ENCODE peak calls at places on chromosome 22, in nine cellular contexts. One of them, this sample, is unnamed.

GRCh38 chr22:50035976-50036375 is 22.1 kb downstream of the TTLL8 start:
- DNase-seq in H1: no peak
- DNase-seq in ovary: no peak
- DNase-seq in transverse colon: no peak
- DNase-seq in esophagus muscularis mucosa: no peak
- DNase-seq in A549: no peak
- DNase-seq in sigmoid colon: peak; percentile 59
- DNase-seq in tibial nerve: no peak
- DNase-seq in stomach: no peak
- DNase-seq in this sample: peak; percentile 70

GRCh38 chr22:42305967-42306366 is 35.5 kb upstream of the TCF20 start:
- DNase-seq in H1: no peak
- DNase-seq in ovary: no peak
- DNase-seq in transverse colon: no peak
- DNase-seq in esophagus muscularis mucosa: no peak
- DNase-seq in A549: no peak
- DNase-seq in sigmoid colon: no peak
- DNase-seq in tibial nerve: no peak
- DNase-seq in stomach: no peak
- DNase-seq in this sample: peak; percentile 58

GRCh38 chr22:45534339-45535192 is 31.9 kb downstream of the FBLN1 start:
- DNase-seq in H1: no peak
- DNase-seq in ovary: peak; percentile 57
- DNase-seq in transverse colon: no peak
- DNase-seq in esophagus muscularis mucosa: no peak
- DNase-seq in A549: no peak
- DNase-seq in sigmoid colon: peak; percentile 82
- DNase-seq in tibial nerve: no peak
- DNase-seq in stomach: no peak
- DNase-seq in this sample: no peak

GRCh38 chr22:25134028-25134427 is 65.6 kb upstream of the CRYBB3 start:
- DNase-seq in H1: no peak
- DNase-seq in ovary: no peak
- DNase-seq in transverse colon: peak; percentile 63
- DNase-seq in esophagus muscularis mucosa: no peak
- DNase-seq in A549: no peak
- DNase-seq in sigmoid colon: peak; percentile 68
- DNase-seq in tibial nerve: no peak
- DNase-seq in stomach: peak; percentile 83
- DNase-seq in this sample: no peak

GRCh38 chr22:32534252-32535215 is 59.9 kb downstream of the FBXO7 start:
- DNase-seq in H1: no peak
- DNase-seq in ovary: no peak
- DNase-seq in transverse colon: peak; percentile 39
- DNase-seq in esophagus muscularis mucosa: no peak
- DNase-seq in A549: no peak
- DNase-seq in sigmoid colon: peak; percentile 69
- DNase-seq in tibial nerve: no peak
- DNase-seq in stomach: peak; percentile 34
- DNase-seq in this sample: no peak

GRCh38 chr22:19962909-19963806 is 21.5 kb upstream of the TXNRD2 start:
- DNase-seq in H1: peak; percentile 74
- DNase-seq in ovary: no peak
- DNase-seq in transverse colon: peak; percentile 93
- DNase-seq in esophagus muscularis mucosa: no peak
- DNase-seq in A549: no peak
- DNase-seq in sigmoid colon: no peak
- DNase-seq in tibial nerve: no peak
- DNase-seq in stomach: peak; percentile 95
- DNase-seq in this sample: no peak

GRCh38 chr22:24495365-24495675 is 188 bp downstream of the UPB1 start:
- DNase-seq in H1: no peak
- DNase-seq in ovary: no peak
- DNase-seq in transverse colon: no peak
- DNase-seq in esophagus muscularis mucosa: no peak
- DNase-seq in A549: no peak
- DNase-seq in sigmoid colon: no peak
- DNase-seq in tibial nerve: no peak
- DNase-seq in stomach: no peak
- DNase-seq in this sample: no peak

GRCh38 chr22:31055322-31056159 is 25.6 kb upstream of the SMTN start:
- DNase-seq in H1: no peak
- DNase-seq in ovary: peak; percentile 94
- DNase-seq in transverse colon: peak; percentile 82
- DNase-seq in esophagus muscularis mucosa: peak; percentile 96
- DNase-seq in A549: peak; percentile 98
- DNase-seq in sigmoid colon: peak; percentile 99
- DNase-seq in tibial nerve: peak; percentile 76
- DNase-seq in stomach: peak; percentile 94
- DNase-seq in this sample: peak; percentile 69

GRCh38 chr22:37563153-37564081 is 3.1 kb downstream of the CDC42EP1 start:
- DNase-seq in H1: no peak
- DNase-seq in ovary: peak; percentile 90
- DNase-seq in transverse colon: peak; percentile 77
- DNase-seq in esophagus muscularis mucosa: peak; percentile 95
- DNase-seq in A549: peak; percentile 83
- DNase-seq in sigmoid colon: peak; percentile 94
- DNase-seq in tibial nerve: peak; percentile 87
- DNase-seq in stomach: peak; percentile 82
- DNase-seq in this sample: peak; percentile 77

GRCh38 chr22:41288245-41288946 is 2.4 kb upstream of the RANGAP1 start:
- DNase-seq in H1: no peak
- DNase-seq in ovary: no peak
- DNase-seq in transverse colon: peak; percentile 35
- DNase-seq in esophagus muscularis mucosa: no peak
- DNase-seq in A549: peak; percentile 79
- DNase-seq in sigmoid colon: peak; percentile 69
- DNase-seq in tibial nerve: no peak
- DNase-seq in stomach: peak; percentile 37
- DNase-seq in this sample: no peak

GRCh38 chr22:44215287-44215686 is 34.6 kb downstream of the PARVG start:
- DNase-seq in H1: no peak
- DNase-seq in ovary: no peak
- DNase-seq in transverse colon: no peak
- DNase-seq in esophagus muscularis mucosa: peak; percentile 21
- DNase-seq in A549: no peak
- DNase-seq in sigmoid colon: no peak
- DNase-seq in tibial nerve: no peak
- DNase-seq in stomach: no peak
- DNase-seq in this sample: no peak

GRCh38 chr22:44217346-44217745 is 36.6 kb downstream of the PARVG start:
- DNase-seq in H1: peak; percentile 16
- DNase-seq in ovary: no peak
- DNase-seq in transverse colon: no peak
- DNase-seq in esophagus muscularis mucosa: peak; percentile 26
- DNase-seq in A549: no peak
- DNase-seq in sigmoid colon: no peak
- DNase-seq in tibial nerve: no peak
- DNase-seq in stomach: no peak
- DNase-seq in this sample: no peak

GRCh38 chr22:44220727-44221680 is 40.3 kb downstream of the PARVG start:
- DNase-seq in H1: peak; percentile 38
- DNase-seq in ovary: no peak
- DNase-seq in transverse colon: no peak
- DNase-seq in esophagus muscularis mucosa: peak; percentile 70
- DNase-seq in A549: no peak
- DNase-seq in sigmoid colon: peak; percentile 20
- DNase-seq in tibial nerve: no peak
- DNase-seq in stomach: no peak
- DNase-seq in this sample: peak; percentile 52

GRCh38 chr22:44219101-44219870 is 38.6 kb downstream of the PARVG start:
- DNase-seq in H1: peak; percentile 43
- DNase-seq in ovary: no peak
- DNase-seq in transverse colon: no peak
- DNase-seq in esophagus muscularis mucosa: peak; percentile 88
- DNase-seq in A549: no peak
- DNase-seq in sigmoid colon: no peak
- DNase-seq in tibial nerve: no peak
- DNase-seq in stomach: no peak
- DNase-seq in this sample: peak; percentile 13

DNA sequence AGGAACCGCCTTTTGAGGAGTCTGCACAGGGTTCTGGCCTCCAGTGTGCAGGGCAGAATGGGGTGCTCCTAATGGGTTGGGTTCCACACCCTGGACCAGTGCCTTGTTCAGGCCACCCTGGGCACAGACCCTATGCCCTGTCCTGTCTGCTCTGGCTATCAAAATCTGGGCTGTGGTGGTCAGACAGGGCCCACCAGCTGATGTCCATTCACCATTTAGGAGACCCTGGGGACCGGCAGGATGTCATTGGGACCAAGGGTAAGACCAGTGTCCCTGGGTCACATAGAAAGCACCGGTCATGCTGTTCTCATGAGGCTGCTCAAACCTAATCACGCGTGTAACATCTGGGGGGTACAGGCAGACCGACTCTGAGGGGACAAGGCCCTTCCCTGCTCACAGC is 37.3 kb downstream of the PARVG start:
- DNase-seq in H1: peak; percentile 30
- DNase-seq in ovary: no peak
- DNase-seq in transverse colon: no peak
- DNase-seq in esophagus muscularis mucosa: peak; percentile 83
- DNase-seq in A549: no peak
- DNase-seq in sigmoid colon: no peak
- DNase-seq in tibial nerve: no peak
- DNase-seq in stomach: no peak
- DNase-seq in this sample: no peak
- TF ChIP-seq EP300 in H1: no peak
- TF ChIP-seq EP300 in ovary: no peak
- TF ChIP-seq EP300 in transverse colon: no peak
- TF ChIP-seq EP300 in esophagus muscularis mucosa: no peak
- TF ChIP-seq EP300 in A549: no peak
- TF ChIP-seq EP300 in sigmoid colon: no peak
- TF ChIP-seq EP300 in tibial nerve: no peak
- TF ChIP-seq EP300 in stomach: no peak
- TF ChIP-seq EP300 in this sample: no peak

GRCh38 chr22:44212936-44213335 is 32.2 kb downstream of the PARVG start:
- DNase-seq in H1: no peak
- DNase-seq in ovary: no peak
- DNase-seq in transverse colon: no peak
- DNase-seq in esophagus muscularis mucosa: no peak
- DNase-seq in A549: no peak
- DNase-seq in sigmoid colon: no peak
- DNase-seq in tibial nerve: no peak
- DNase-seq in stomach: no peak
- DNase-seq in this sample: no peak
- H3K27ac ChIP-seq in H1: no peak overlapping the region
- H3K27ac ChIP-seq in ovary: no peak overlapping the region
- H3K27ac ChIP-seq in transverse colon: peak overlapping the region; percentile 63
- H3K27ac ChIP-seq in esophagus muscularis mucosa: no peak overlapping the region
- H3K27ac ChIP-seq in A549: no peak overlapping the region
- H3K27ac ChIP-seq in sigmoid colon: no peak overlapping the region
- H3K27ac ChIP-seq in tibial nerve: no peak overlapping the region
- H3K27ac ChIP-seq in stomach: no peak overlapping the region
- H3K27ac ChIP-seq in this sample: no peak overlapping the region

GRCh38 chr22:28986366-28986765 is 75.3 kb downstream of the C22orf31 start:
- DNase-seq in H1: no peak
- DNase-seq in ovary: no peak
- DNase-seq in transverse colon: no peak
- DNase-seq in esophagus muscularis mucosa: no peak
- DNase-seq in A549: no peak
- DNase-seq in sigmoid colon: no peak
- DNase-seq in tibial nerve: no peak
- DNase-seq in stomach: no peak
- DNase-seq in this sample: no peak

GRCh38 chr22:28989912-28990311 is 71.7 kb downstream of the C22orf31 start:
- DNase-seq in H1: no peak
- DNase-seq in ovary: no peak
- DNase-seq in transverse colon: no peak
- DNase-seq in esophagus muscularis mucosa: no peak
- DNase-seq in A549: no peak
- DNase-seq in sigmoid colon: no peak
- DNase-seq in tibial nerve: no peak
- DNase-seq in stomach: no peak
- DNase-seq in this sample: peak; percentile 46

GRCh38 chr22:28989484-28989883 is 72.1 kb downstream of the C22orf31 start:
- DNase-seq in H1: no peak
- DNase-seq in ovary: no peak
- DNase-seq in transverse colon: no peak
- DNase-seq in esophagus muscularis mucosa: no peak
- DNase-seq in A549: no peak
- DNase-seq in sigmoid colon: peak; percentile 66
- DNase-seq in tibial nerve: no peak
- DNase-seq in stomach: no peak
- DNase-seq in this sample: no peak

GRCh38 chr22:28988455-28988854 is 73.2 kb downstream of the C22orf31 start:
- DNase-seq in H1: no peak
- DNase-seq in ovary: no peak
- DNase-seq in transverse colon: no peak
- DNase-seq in esophagus muscularis mucosa: no peak
- DNase-seq in A549: no peak
- DNase-seq in sigmoid colon: no peak
- DNase-seq in tibial nerve: no peak
- DNase-seq in stomach: no peak
- DNase-seq in this sample: no peak

DNA sequence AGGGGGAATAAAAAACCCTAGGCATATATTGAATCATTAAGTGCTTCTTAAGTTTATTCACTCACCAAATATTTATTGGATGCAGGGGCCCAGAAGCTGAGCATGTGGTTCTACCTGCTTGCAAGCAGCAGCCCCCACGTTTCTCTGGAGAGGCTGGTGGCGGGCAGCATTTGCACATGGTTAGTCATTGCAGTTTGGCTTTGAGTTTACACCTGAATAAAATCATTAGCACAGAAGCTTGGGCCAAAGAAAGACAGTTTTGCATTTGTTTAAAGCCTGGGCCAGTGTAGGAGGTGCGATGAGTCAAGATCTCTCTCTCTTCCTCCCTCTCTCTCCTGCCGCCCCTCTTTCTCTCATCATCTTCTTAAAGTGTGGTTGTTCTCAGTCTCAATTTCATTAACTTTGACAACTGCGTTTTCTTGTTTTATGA is 72.6 kb downstream of the C22orf31 start:
- DNase-seq in H1: no peak
- DNase-seq in ovary: no peak
- DNase-seq in transverse colon: no peak
- DNase-seq in esophagus muscularis mucosa: no peak
- DNase-seq in A549: no peak
- DNase-seq in sigmoid colon: no peak
- DNase-seq in tibial nerve: no peak
- DNase-seq in stomach: no peak
- DNase-seq in this sample: no peak
- TF ChIP-seq EP300 in H1: no peak
- TF ChIP-seq EP300 in ovary: no peak
- TF ChIP-seq EP300 in transverse colon: no peak
- TF ChIP-seq EP300 in esophagus muscularis mucosa: no peak
- TF ChIP-seq EP300 in A549: no peak
- TF ChIP-seq EP300 in sigmoid colon: no peak
- TF ChIP-seq EP300 in tibial nerve: no peak
- TF ChIP-seq EP300 in stomach: no peak
- TF ChIP-seq EP300 in this sample: no peak

DNA sequence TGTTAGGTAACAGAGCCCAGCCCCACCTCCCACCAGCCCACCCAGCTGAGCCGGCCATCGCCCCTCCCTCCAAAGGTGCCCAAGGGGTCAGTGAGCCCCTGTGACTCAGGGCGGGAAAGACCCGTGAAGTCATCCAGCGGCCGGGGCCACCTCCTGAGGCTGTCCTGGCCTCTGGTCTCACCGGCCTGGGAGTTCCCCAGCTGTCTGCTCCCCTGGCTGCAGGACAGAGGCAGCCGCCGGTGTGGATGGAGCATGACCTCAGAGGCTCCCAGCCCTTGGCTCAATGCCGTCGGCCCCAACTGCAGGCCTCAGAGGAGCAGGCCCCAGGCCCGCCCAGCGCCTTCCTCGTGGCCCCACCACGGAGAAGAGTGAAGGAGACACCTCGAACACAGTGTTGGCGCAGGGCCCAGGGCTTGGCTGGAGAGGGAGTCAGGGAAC is 28.7 kb downstream of the RPL3 start:
- DNase-seq in H1: no peak
- DNase-seq in ovary: peak; percentile 58
- DNase-seq in transverse colon: no peak
- DNase-seq in esophagus muscularis mucosa: no peak
- DNase-seq in A549: peak; percentile 77
- DNase-seq in sigmoid colon: peak; percentile 84
- DNase-seq in tibial nerve: peak; percentile 66
- DNase-seq in stomach: peak; percentile 63
- DNase-seq in this sample: peak; percentile 81
- H3K27ac ChIP-seq in H1: no peak overlapping the region
- H3K27ac ChIP-seq in ovary: no peak overlapping the region
- H3K27ac ChIP-seq in transverse colon: no peak overlapping the region
- H3K27ac ChIP-seq in esophagus muscularis mucosa: peak overlapping the region; percentile 72
- H3K27ac ChIP-seq in A549: peak overlapping the region; percentile 93
- H3K27ac ChIP-seq in sigmoid colon: peak overlapping the region; percentile 71
- H3K27ac ChIP-seq in tibial nerve: peak overlapping the region; percentile 72
- H3K27ac ChIP-seq in stomach: no peak overlapping the region
- H3K27ac ChIP-seq in this sample: no peak overlapping the region

This sample was measured in upper lobe of left lung.